ENCODE peak calls at places on chromosome 11, in five cellular contexts. One of them, this sample, is unnamed.

GRCh38 chr11:33350287-33350686 is 93.1 kb downstream of the HIPK3 start:
- DNase-seq in OCI-LY7: no peak
- DNase-seq in GM23248: no peak
- DNase-seq in SK-N-SH: no peak
- DNase-seq in GM23338: no peak
- DNase-seq in this sample: no peak

GRCh38 chr11:75592699-75593098 is 30.6 kb downstream of the SERPINH1 start:
- DNase-seq in OCI-LY7: no peak
- DNase-seq in GM23248: no peak
- DNase-seq in SK-N-SH: no peak
- DNase-seq in GM23338: no peak
- DNase-seq in this sample: no peak

GRCh38 chr11:108733479-108734116 is 68.7 kb downstream of the DDX10 start:
- DNase-seq in OCI-LY7: no peak
- DNase-seq in GM23248: peak; percentile 70
- DNase-seq in SK-N-SH: no peak
- DNase-seq in GM23338: peak; percentile 11
- DNase-seq in this sample: peak; percentile 45

GRCh38 chr11:83054904-83055380 is 16.8 kb downstream of the RAB30 start:
- DNase-seq in OCI-LY7: peak; percentile 66
- DNase-seq in GM23248: no peak
- DNase-seq in SK-N-SH: no peak
- DNase-seq in GM23338: no peak
- DNase-seq in this sample: peak; percentile 88

GRCh38 chr11:71137376-71137775 is 115.0 kb downstream of the SHANK2 start:
- DNase-seq in OCI-LY7: no peak
- DNase-seq in GM23248: no peak
- DNase-seq in SK-N-SH: no peak
- DNase-seq in GM23338: no peak
- DNase-seq in this sample: no peak

GRCh38 chr11:958101-958500 is 32.4 kb downstream of the AP2A2 start:
- DNase-seq in OCI-LY7: no peak
- DNase-seq in GM23248: no peak
- DNase-seq in SK-N-SH: no peak
- DNase-seq in GM23338: no peak
- DNase-seq in this sample: no peak

GRCh38 chr11:11332141-11332710 is 20.8 kb downstream of the CSNK2A3 start:
- DNase-seq in OCI-LY7: no peak
- DNase-seq in GM23248: no peak
- DNase-seq in SK-N-SH: no peak
- DNase-seq in GM23338: peak; percentile 1
- DNase-seq in this sample: peak; percentile 51

GRCh38 chr11:75267171-75267970 is 26.8 kb downstream of the TPBGL start:
- DNase-seq in OCI-LY7: peak; percentile 35
- DNase-seq in GM23248: no peak
- DNase-seq in SK-N-SH: no peak
- DNase-seq in GM23338: peak; percentile 33
- DNase-seq in this sample: no peak

GRCh38 chr11:114257621-114258558 is 38.3 kb upstream of the NNMT start:
- DNase-seq in OCI-LY7: no peak
- DNase-seq in GM23248: peak; percentile 30
- DNase-seq in SK-N-SH: peak; percentile 81
- DNase-seq in GM23338: peak; percentile 33
- DNase-seq in this sample: no peak

GRCh38 chr11:72349616-72350218 is 84.6 kb downstream of the CLPB start:
- DNase-seq in OCI-LY7: no peak
- DNase-seq in GM23248: peak; percentile 47
- DNase-seq in SK-N-SH: peak; percentile 68
- DNase-seq in GM23338: no peak
- DNase-seq in this sample: no peak

GRCh38 chr11:118057424-118058145 is 19.3 kb upstream of the TMPRSS4 start:
- DNase-seq in OCI-LY7: no peak
- DNase-seq in GM23248: no peak
- DNase-seq in SK-N-SH: no peak
- DNase-seq in GM23338: no peak
- DNase-seq in this sample: peak; percentile 12

GRCh38 chr11:46055371-46055770 is 65.9 kb downstream of the PHF21A start:
- DNase-seq in OCI-LY7: no peak
- DNase-seq in GM23248: peak; percentile 82
- DNase-seq in SK-N-SH: no peak
- DNase-seq in GM23338: peak; percentile 90
- DNase-seq in this sample: no peak

GRCh38 chr11:69122642-69123431 is 32.9 kb upstream of the SMIM38 start:
- DNase-seq in OCI-LY7: no peak
- DNase-seq in GM23248: peak; percentile 79
- DNase-seq in SK-N-SH: peak; percentile 58
- DNase-seq in GM23338: peak; percentile 92
- DNase-seq in this sample: peak; percentile 100

GRCh38 chr11:96162816-96163499 is 180.0 kb downstream of the MAML2 start:
- DNase-seq in OCI-LY7: no peak
- DNase-seq in GM23248: peak; percentile 98
- DNase-seq in SK-N-SH: no peak
- DNase-seq in GM23338: no peak
- DNase-seq in this sample: peak; percentile 63

GRCh38 chr11:57681168-57681567 is 13.3 kb downstream of the ZDHHC5 start:
- DNase-seq in OCI-LY7: no peak
- DNase-seq in GM23248: no peak
- DNase-seq in SK-N-SH: no peak
- DNase-seq in GM23338: no peak
- DNase-seq in this sample: no peak

GRCh38 chr11:125626381-125626950 is 1.5 kb downstream of the CHEK1 start:
- DNase-seq in OCI-LY7: peak; percentile 77
- DNase-seq in GM23248: peak; percentile 72
- DNase-seq in SK-N-SH: no peak
- DNase-seq in GM23338: peak; percentile 93
- DNase-seq in this sample: no peak

GRCh38 chr11:108008656-108009496 is at the start of gene CUL5:
- DNase-seq in OCI-LY7: peak; percentile 93
- DNase-seq in GM23248: peak; percentile 97
- DNase-seq in SK-N-SH: peak; percentile 95
- DNase-seq in GM23338: peak; percentile 91
- DNase-seq in this sample: peak; percentile 96

GRCh38 chr11:58276151-58276550 is 8.1 kb upstream of the OR10W1 start:
- DNase-seq in OCI-LY7: no peak
- DNase-seq in GM23248: peak; percentile 31
- DNase-seq in SK-N-SH: no peak
- DNase-seq in GM23338: no peak
- DNase-seq in this sample: no peak

GRCh38 chr11:97770570-97770969 is 1250.2 kb upstream of the CNTN5 start:
- DNase-seq in OCI-LY7: no peak
- DNase-seq in GM23248: no peak
- DNase-seq in SK-N-SH: no peak
- DNase-seq in GM23338: no peak
- DNase-seq in this sample: no peak

GRCh38 chr11:112723676-112724075 is 237.5 kb upstream of the NCAM1 start:
- DNase-seq in OCI-LY7: no peak
- DNase-seq in GM23248: no peak
- DNase-seq in SK-N-SH: no peak
- DNase-seq in GM23338: no peak
- DNase-seq in this sample: no peak

GRCh38 chr11:61611309-61611708 is 30.4 kb upstream of the SYT7 start:
- DNase-seq in OCI-LY7: peak; percentile 9
- DNase-seq in GM23248: no peak
- DNase-seq in SK-N-SH: no peak
- DNase-seq in GM23338: no peak
- DNase-seq in this sample: no peak

GRCh38 chr11:120527111-120527748 is 15.7 kb downstream of the GRIK4 start:
- DNase-seq in OCI-LY7: no peak
- DNase-seq in GM23248: peak; percentile 80
- DNase-seq in SK-N-SH: peak; percentile 90
- DNase-seq in GM23338: peak; percentile 94
- DNase-seq in this sample: no peak

GRCh38 chr11:61778357-61778886 is 14.0 kb downstream of the TMEM258 start:
- DNase-seq in OCI-LY7: no peak
- DNase-seq in GM23248: no peak
- DNase-seq in SK-N-SH: no peak
- DNase-seq in GM23338: no peak
- DNase-seq in this sample: no peak

GRCh38 chr11:120912504-120912903 is 111.4 kb upstream of the TBCEL start:
- DNase-seq in OCI-LY7: peak; percentile 46
- DNase-seq in GM23248: peak; percentile 67
- DNase-seq in SK-N-SH: peak; percentile 51
- DNase-seq in GM23338: peak; percentile 77
- DNase-seq in this sample: peak; percentile 60

GRCh38 chr11:40276960-40277359 is 1182.5 kb downstream of the LRRC4C start:
- DNase-seq in OCI-LY7: no peak
- DNase-seq in GM23248: no peak
- DNase-seq in SK-N-SH: no peak
- DNase-seq in GM23338: no peak
- DNase-seq in this sample: no peak

GRCh38 chr11:30062103-30062502 is 45.3 kb upstream of the KCNA4 start:
- DNase-seq in OCI-LY7: no peak
- DNase-seq in GM23248: no peak
- DNase-seq in SK-N-SH: no peak
- DNase-seq in GM23338: no peak
- DNase-seq in this sample: no peak

GRCh38 chr11:73233211-73233610 is 15.1 kb downstream of the P2RY2 start:
- DNase-seq in OCI-LY7: no peak
- DNase-seq in GM23248: no peak
- DNase-seq in SK-N-SH: peak; percentile 23
- DNase-seq in GM23338: no peak
- DNase-seq in this sample: no peak

GRCh38 chr11:44941286-44942021 is 9.2 kb downstream of the TP53I11 start:
- DNase-seq in OCI-LY7: no peak
- DNase-seq in GM23248: no peak
- DNase-seq in SK-N-SH: no peak
- DNase-seq in GM23338: no peak
- DNase-seq in this sample: no peak

GRCh38 chr11:44943696-44944095 is 7.0 kb downstream of the TP53I11 start:
- DNase-seq in OCI-LY7: peak; percentile 62
- DNase-seq in GM23248: no peak
- DNase-seq in SK-N-SH: no peak
- DNase-seq in GM23338: no peak
- DNase-seq in this sample: no peak

GRCh38 chr11:44944181-44944852 is 6.4 kb downstream of the TP53I11 start:
- DNase-seq in OCI-LY7: no peak
- DNase-seq in GM23248: no peak
- DNase-seq in SK-N-SH: no peak
- DNase-seq in GM23338: no peak
- DNase-seq in this sample: no peak

GRCh38 chr11:44942029-44942710 is 8.5 kb downstream of the TP53I11 start:
- DNase-seq in OCI-LY7: no peak
- DNase-seq in GM23248: no peak
- DNase-seq in SK-N-SH: no peak
- DNase-seq in GM23338: no peak
- DNase-seq in this sample: no peak

GRCh38 chr11:44943118-44943517 is 7.6 kb downstream of the TP53I11 start:
- DNase-seq in OCI-LY7: peak; percentile 83
- DNase-seq in GM23248: no peak
- DNase-seq in SK-N-SH: no peak
- DNase-seq in GM23338: no peak
- DNase-seq in this sample: no peak
- TF ChIP-seq EZH2phosphoT487 in OCI-LY7: no peak
- TF ChIP-seq EZH2phosphoT487 in GM23248: no peak
- TF ChIP-seq EZH2phosphoT487 in SK-N-SH: no peak
- TF ChIP-seq EZH2phosphoT487 in GM23338: no peak
- TF ChIP-seq EZH2phosphoT487 in this sample: no peak

GRCh38 chr11:84089072-84090057 is 803.2 kb upstream of the CCDC90B start:
- DNase-seq in OCI-LY7: no peak
- DNase-seq in GM23248: no peak
- DNase-seq in SK-N-SH: peak; percentile 36
- DNase-seq in GM23338: no peak
- DNase-seq in this sample: no peak
- TF ChIP-seq EZH2phosphoT487 in OCI-LY7: no peak
- TF ChIP-seq EZH2phosphoT487 in GM23248: no peak
- TF ChIP-seq EZH2phosphoT487 in SK-N-SH: no peak
- TF ChIP-seq EZH2phosphoT487 in GM23338: no peak
- TF ChIP-seq EZH2phosphoT487 in this sample: no peak

DNA sequence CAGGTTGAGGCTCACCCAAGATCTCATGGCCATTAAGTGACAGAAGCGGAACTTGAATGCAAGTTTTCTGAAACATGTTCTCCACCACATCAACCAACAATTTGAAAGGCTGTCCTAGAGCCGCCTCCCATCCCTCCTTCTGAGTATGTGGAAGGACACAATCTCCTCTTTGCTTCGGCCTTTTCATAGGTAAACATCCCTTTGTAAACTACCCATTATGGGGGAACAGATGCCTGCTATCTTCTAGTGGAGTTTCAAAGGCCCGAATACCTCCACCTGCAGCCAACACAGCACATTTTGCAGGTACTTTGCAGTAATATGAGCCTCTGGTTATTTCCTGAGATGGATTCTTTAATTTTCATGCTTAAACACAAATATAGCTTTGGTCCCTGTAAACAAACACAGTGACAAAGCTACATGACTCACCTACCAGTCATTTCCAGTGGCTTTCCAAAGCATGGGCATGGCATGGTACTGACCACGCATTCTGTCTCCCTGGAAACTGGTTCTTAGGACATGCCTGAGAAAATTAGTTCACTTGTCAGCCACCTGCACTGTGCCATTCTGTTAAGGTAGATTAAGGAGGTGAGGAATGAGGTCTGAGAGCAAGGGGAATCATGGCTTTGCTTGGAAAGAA is 60.1 kb downstream of the EHF start:
- DNase-seq in OCI-LY7: no peak
- DNase-seq in GM23248: peak; percentile 77
- DNase-seq in SK-N-SH: no peak
- DNase-seq in GM23338: peak; percentile 16
- DNase-seq in this sample: peak; percentile 97
- TF ChIP-seq EZH2phosphoT487 in OCI-LY7: no peak
- TF ChIP-seq EZH2phosphoT487 in GM23248: no peak
- TF ChIP-seq EZH2phosphoT487 in SK-N-SH: no peak
- TF ChIP-seq EZH2phosphoT487 in GM23338: no peak
- TF ChIP-seq EZH2phosphoT487 in this sample: no peak

GRCh38 chr11:116162541-116163230 is 610.1 kb downstream of the BUD13 start:
- DNase-seq in OCI-LY7: no peak
- DNase-seq in GM23248: no peak
- DNase-seq in SK-N-SH: no peak
- DNase-seq in GM23338: peak; percentile 92
- DNase-seq in this sample: no peak
- TF ChIP-seq EZH2phosphoT487 in OCI-LY7: no peak
- TF ChIP-seq EZH2phosphoT487 in GM23248: no peak
- TF ChIP-seq EZH2phosphoT487 in SK-N-SH: no peak
- TF ChIP-seq EZH2phosphoT487 in GM23338: no peak
- TF ChIP-seq EZH2phosphoT487 in this sample: no peak

GRCh38 chr11:2237457-2238238 is 32.7 kb downstream of the ASCL2 start:
- DNase-seq in OCI-LY7: no peak
- DNase-seq in GM23248: no peak
- DNase-seq in SK-N-SH: no peak
- DNase-seq in GM23338: no peak
- DNase-seq in this sample: no peak

GRCh38 chr11:2234963-2235362 is 35.4 kb downstream of the ASCL2 start:
- DNase-seq in OCI-LY7: no peak
- DNase-seq in GM23248: no peak
- DNase-seq in SK-N-SH: no peak
- DNase-seq in GM23338: peak; percentile 26
- DNase-seq in this sample: no peak

GRCh38 chr11:2235588-2236326 is 34.6 kb downstream of the ASCL2 start:
- DNase-seq in OCI-LY7: no peak
- DNase-seq in GM23248: no peak
- DNase-seq in SK-N-SH: no peak
- DNase-seq in GM23338: no peak
- DNase-seq in this sample: no peak

GRCh38 chr11:2240834-2241233 is 29.6 kb downstream of the ASCL2 start:
- DNase-seq in OCI-LY7: no peak
- DNase-seq in GM23248: no peak
- DNase-seq in SK-N-SH: no peak
- DNase-seq in GM23338: no peak
- DNase-seq in this sample: no peak
- TF ChIP-seq EZH2phosphoT487 in OCI-LY7: no peak
- TF ChIP-seq EZH2phosphoT487 in GM23248: no peak
- TF ChIP-seq EZH2phosphoT487 in SK-N-SH: no peak
- TF ChIP-seq EZH2phosphoT487 in GM23338: no peak
- TF ChIP-seq EZH2phosphoT487 in this sample: no peak